ENCODE peak calls at places on chromosomes 7 and 10, in ten cellular contexts. N is heart right ventricle; H is B cell; J is astrocyte of the spinal cord; S is prostate gland; Q is adrenal gland; E is body of pancreas; Z is CD8-positive, alpha-beta T cell; A is sigmoid colon; M is PC-9. W is an unnamed sample.
A peak's percentile ranks its signal among the peaks of the same experiment; 100 is the strongest.

GRCh38 chr10:70753841-70754621 is 31.1 kb downstream of the TBATA start:
- DNase-seq in N (no peak), H (no peak), J (peak; percentile 24), S (no peak), Q (no peak), E (no peak), Z (no peak), A (no peak), M (no peak), W (no peak)

GRCh38 chr7:133650067-133650466 is 397.2 kb downstream of the EXOC4 start:
- DNase-seq in N (no peak), H (no peak), J (peak; percentile 26), S (no peak), Q (no peak), E (no peak), Z (no peak), A (no peak), M (no peak), W (no peak)

GRCh38 chr10:63430091-63430998 is 35.4 kb downstream of the JMJD1C start:
- DNase-seq in N (no peak), H (no peak), J (peak; percentile 65), S (no peak), Q (peak; percentile 25), E (no peak), Z (no peak), A (no peak), M (no peak), W (no peak)

GRCh38 chr7:41232086-41232485 is 470.8 kb downstream of the INHBA start:
- DNase-seq in N (no peak), H (no peak), J (no peak), S (no peak), Q (no peak), E (no peak), Z (no peak), A (no peak), M (no peak), W (no peak)

GRCh38 chr10:127600479-127600878 is 51.4 kb downstream of the NPS start:
- DNase-seq in N (no peak), H (no peak), J (no peak), S (no peak), Q (no peak), E (no peak), Z (no peak), A (no peak), M (no peak), W (no peak)

GRCh38 chr7:28754027-28754426 is 204.1 kb downstream of the TRIL start:
- DNase-seq in N (no peak), H (no peak), J (peak; percentile 78), S (no peak), Q (no peak), E (no peak), Z (no peak), A (no peak), M (no peak), W (no peak)

GRCh38 chr10:3111626-3112220 is 44.4 kb downstream of the PFKP start:
- DNase-seq in N (no peak), H (no peak), J (peak; percentile 63), S (no peak), Q (peak; percentile 69), E (no peak), Z (no peak), A (no peak), M (no peak), W (no peak)

GRCh38 chr10:108812296-108812695 is 1111.0 kb downstream of the XPNPEP1 start:
- DNase-seq in N (no peak), H (no peak), J (no peak), S (no peak), Q (no peak), E (no peak), Z (no peak), A (no peak), M (no peak), W (no peak)

GRCh38 chr10:66622050-66622449 is 303.8 kb upstream of the LRRTM3 start:
- DNase-seq in N (no peak), H (no peak), J (no peak), S (no peak), Q (no peak), E (no peak), Z (no peak), A (no peak), M (no peak), W (no peak)

GRCh38 chr7:4791101-4791737 is 15.8 kb downstream of the AP5Z1 start:
- DNase-seq in N (no peak), H (no peak), J (no peak), S (no peak), Q (no peak), E (no peak), Z (no peak), A (peak; percentile 70), M (no peak), W (no peak)

GRCh38 chr10:97904576-97904975 is 54.9 kb downstream of the GOLGA7B start:
- DNase-seq in N (no peak), H (no peak), J (no peak), S (no peak), Q (no peak), E (no peak), Z (no peak), A (no peak), M (no peak), W (no peak)

GRCh38 chr10:97903128-97904025 is 53.7 kb downstream of the GOLGA7B start:
- DNase-seq in N (no peak), H (no peak), J (no peak), S (no peak), Q (no peak), E (no peak), Z (no peak), A (no peak), M (no peak), W (no peak)

GRCh38 chr10:97905276-97905675 is 55.6 kb downstream of the GOLGA7B start:
- DNase-seq in N (no peak), H (no peak), J (no peak), S (no peak), Q (no peak), E (no peak), Z (no peak), A (no peak), M (no peak), W (no peak)

GRCh38 chr10:97901381-97901780 is 51.7 kb downstream of the GOLGA7B start:
- DNase-seq in N (no peak), H (no peak), J (no peak), S (no peak), Q (no peak), E (no peak), Z (no peak), A (no peak), M (no peak), W (no peak)

GRCh38 chr10:97904026-97904410 is 54.4 kb downstream of the GOLGA7B start:
- DNase-seq in N (no peak), H (no peak), J (no peak), S (no peak), Q (no peak), E (no peak), Z (no peak), A (no peak), M (no peak), W (no peak)
- TF ChIP-seq CTCF in N (no peak), H (no peak), J (no peak), S (no peak), Q (no peak), E (no peak), Z (no peak), A (no peak), M (no peak), W (no peak)

GRCh38 chr7:149748223-149748874 is 25.0 kb downstream of the ZNF467 start:
- DNase-seq in N (no peak), H (no peak), J (no peak), S (no peak), Q (no peak), E (no peak), Z (no peak), A (no peak), M (no peak), W (no peak)
- TF ChIP-seq CTCF in N (no peak), H (no peak), J (no peak), S (no peak), Q (no peak), E (no peak), Z (no peak), A (no peak), M (no peak), W (no peak)

DNA sequence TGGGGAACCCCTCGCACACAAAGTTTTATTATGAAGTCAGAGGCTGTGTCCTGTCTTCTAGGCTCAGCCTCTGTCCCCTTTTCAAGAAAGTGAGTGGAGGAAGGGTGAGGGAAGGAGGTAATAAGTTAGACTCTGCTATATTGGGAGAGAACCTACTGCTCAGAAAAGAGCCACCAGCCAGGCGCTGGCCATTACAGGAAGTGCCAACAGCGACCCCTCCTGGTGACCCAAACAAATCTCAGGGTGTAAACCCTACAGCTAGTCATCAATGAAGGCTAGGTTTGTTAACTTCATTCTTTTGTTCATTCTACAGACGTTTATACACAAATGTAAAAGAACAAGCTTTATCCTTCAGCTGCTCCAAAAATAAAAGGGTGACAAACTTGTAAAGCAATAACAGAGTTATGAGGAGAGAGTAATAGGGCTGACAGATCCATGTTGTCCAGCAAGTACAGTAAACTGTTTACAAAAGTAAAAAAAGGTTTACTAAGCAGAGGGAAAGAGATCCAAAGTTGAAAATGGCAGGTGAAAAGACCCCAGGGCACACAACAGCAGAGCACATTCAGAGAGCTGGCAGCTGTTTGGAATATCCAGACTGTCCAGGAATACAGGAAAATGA is 82.7 kb downstream of the FAM204A start:
- DNase-seq in N (no peak), H (no peak), J (no peak), S (peak; percentile 10), Q (peak; percentile 44), E (peak; percentile 45), Z (no peak), A (no peak), M (peak; percentile 1), W (peak; percentile 30)
- TF ChIP-seq CTCF in N (peak; percentile 15), H (peak; percentile 32), J (peak; percentile 59), S (peak; percentile 57), Q (peak; percentile 43), E (peak; percentile 35), Z (no peak), A (peak; percentile 36), M (peak; percentile 68), W (no peak)

GRCh38 chr10:4451512-4451911 is 374.5 kb upstream of the AKR1E2 start:
- DNase-seq in N (no peak), H (no peak), J (no peak), S (no peak), Q (no peak), E (no peak), Z (no peak), A (no peak), M (no peak), W (no peak)

GRCh38 chr10:4457597-4457996 is 368.4 kb upstream of the AKR1E2 start:
- DNase-seq in N (no peak), H (no peak), J (no peak), S (no peak), Q (no peak), E (no peak), Z (no peak), A (no peak), M (no peak), W (no peak)

GRCh38 chr10:4453276-4453675 is 372.7 kb upstream of the AKR1E2 start:
- DNase-seq in N (no peak), H (no peak), J (no peak), S (no peak), Q (no peak), E (no peak), Z (no peak), A (no peak), M (no peak), W (no peak)

GRCh38 chr10:4450981-4451501 is 375.0 kb upstream of the AKR1E2 start:
- DNase-seq in N (no peak), H (no peak), J (peak; percentile 60), S (no peak), Q (no peak), E (no peak), Z (no peak), A (no peak), M (peak; percentile 8), W (no peak)

GRCh38 chr10:4453950-4454349 is 372.1 kb upstream of the AKR1E2 start:
- DNase-seq in N (no peak), H (no peak), J (no peak), S (no peak), Q (no peak), E (no peak), Z (no peak), A (no peak), M (no peak), W (no peak)
- TF ChIP-seq CTCF in N (no peak), H (no peak), J (no peak), S (no peak), Q (no peak), E (no peak), Z (no peak), A (no peak), M (no peak), W (no peak)

W was measured in ovary.